ENCODE peak calls at places on chromosomes 13 and 19, in nine cellular contexts. N is CD4-positive, alpha-beta memory T cell; A is heart left ventricle; F is body of pancreas; H is astrocyte; Y is pancreas; D is GM23338; E is cardiac muscle cell; V is hepatocyte. U is an unnamed sample.

GRCh38 chr19:16207490-16208025 is 9.8 kb downstream of the AP1M1 start:
- DNase-seq in N (no peak), A (no peak), F (no peak), H (no peak), Y (no peak), D (no peak), E (no peak), V (no peak), U (no peak)

GRCh38 chr13:79360064-79360463 is 46.0 kb downstream of the RBM26 start:
- DNase-seq in N (no peak), A (no peak), F (no peak), H (no peak), Y (no peak), D (no peak), E (no peak), V (no peak), U (no peak)

GRCh38 chr19:9913237-9914000 is 22.9 kb downstream of the OLFM2 start:
- DNase-seq in N (no peak), A (no peak), F (peak; percentile 31), H (no peak), Y (no peak), D (no peak), E (peak; percentile 71), V (peak; percentile 67), U (no peak)

GRCh38 chr13:91108315-91108714 is 239.2 kb upstream of the MIR17HG start:
- DNase-seq in N (no peak), A (no peak), F (no peak), H (no peak), Y (no peak), D (no peak), E (no peak), V (no peak), U (no peak)

GRCh38 chr13:85650613-85651012 is 148.6 kb downstream of the SLITRK6 start:
- DNase-seq in N (no peak), A (no peak), F (no peak), H (no peak), Y (no peak), D (peak; percentile 70), E (no peak), V (no peak), U (no peak)

GRCh38 chr13:99981115-99982020 is at the start of gene ZIC2:
- DNase-seq in N (no peak), A (no peak), F (no peak), H (peak; percentile 30), Y (no peak), D (peak; percentile 86), E (peak; percentile 69), V (peak; percentile 51), U (no peak)

GRCh38 chr13:95924389-95924994 is 128.7 kb downstream of the UGGT2 start:
- DNase-seq in N (no peak), A (no peak), F (no peak), H (peak; percentile 92), Y (no peak), D (peak; percentile 5), E (peak; percentile 13), V (peak; percentile 47), U (no peak)

GRCh38 chr13:111908391-111908790 is 158.6 kb upstream of the SOX1 start:
- DNase-seq in N (no peak), A (no peak), F (no peak), H (no peak), Y (no peak), D (no peak), E (no peak), V (no peak), U (no peak)

GRCh38 chr19:30069535-30070197 is 127.6 kb downstream of the URI1 start:
- DNase-seq in N (no peak), A (no peak), F (no peak), H (no peak), Y (no peak), D (no peak), E (no peak), V (no peak), U (no peak)

GRCh38 chr19:43789029-43789428 is 8.3 kb upstream of the KCNN4 start:
- DNase-seq in N (no peak), A (no peak), F (no peak), H (peak; percentile 29), Y (no peak), D (peak; percentile 80), E (peak; percentile 73), V (peak; percentile 63), U (no peak)

GRCh38 chr19:47093841-47094240 is 19.7 kb downstream of the ZC3H4 start:
- DNase-seq in N (no peak), A (no peak), F (no peak), H (no peak), Y (no peak), D (no peak), E (peak; percentile 40), V (no peak), U (peak; percentile 67)

GRCh38 chr13:95608640-95609280 is 35.7 kb downstream of the DZIP1 start:
- DNase-seq in N (no peak), A (no peak), F (no peak), H (no peak), Y (no peak), D (no peak), E (peak; percentile 61), V (no peak), U (no peak)

GRCh38 chr19:49889687-49890348 is 6.9 kb downstream of the IL4I1 start:
- DNase-seq in N (peak; percentile 77), A (peak; percentile 75), F (peak; percentile 76), H (peak; percentile 44), Y (peak; percentile 38), D (peak; percentile 94), E (peak; percentile 77), V (peak; percentile 78), U (peak; percentile 82)

GRCh38 chr19:57027360-57027759 is 92.4 kb upstream of the USP29 start:
- DNase-seq in N (no peak), A (no peak), F (no peak), H (no peak), Y (no peak), D (no peak), E (no peak), V (no peak), U (no peak)

GRCh38 chr13:101640797-101641400 is 188.4 kb downstream of the ITGBL1 start:
- DNase-seq in N (no peak), A (no peak), F (no peak), H (peak; percentile 82), Y (no peak), D (no peak), E (no peak), V (no peak), U (no peak)

DNA sequence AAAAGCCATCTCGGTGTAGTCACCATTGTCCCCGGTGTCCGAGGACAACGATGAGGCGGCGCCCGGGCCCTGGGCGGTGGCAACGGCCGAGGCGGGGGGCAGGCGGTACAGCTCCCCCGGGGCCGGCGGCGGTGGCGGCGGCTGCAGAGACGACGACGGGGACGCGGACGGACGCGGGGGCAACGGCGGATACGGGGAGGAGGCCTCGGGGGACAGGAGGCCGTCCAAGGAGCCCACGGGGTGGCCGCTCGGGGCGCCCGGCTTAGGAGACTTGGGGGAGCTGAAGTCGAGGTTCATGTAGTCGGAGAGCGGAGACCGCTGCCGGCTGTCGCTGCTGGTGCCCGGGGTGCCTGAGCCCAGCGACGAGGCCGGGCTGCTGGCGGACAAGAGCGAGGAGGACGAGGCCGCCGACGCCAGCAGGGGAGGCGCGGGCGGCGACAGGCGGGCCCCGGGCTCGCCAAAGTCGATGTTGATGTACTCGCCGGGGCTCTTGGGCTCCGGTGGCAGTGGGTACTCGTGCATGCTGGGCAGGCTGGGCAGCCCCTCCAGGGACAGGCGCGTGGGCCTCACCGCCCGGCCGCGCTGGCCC is 3.5 kb downstream of the IRS2 start:
- DNase-seq in N (no peak), A (no peak), F (no peak), H (no peak), Y (no peak), D (no peak), E (no peak), V (no peak), U (no peak)
- H3K4me1 ChIP-seq in N (peaks cover 45% of the 10 kb centered on the region), A (peaks cover 58% of the 10 kb centered on the region), F (peaks cover 71% of the 10 kb centered on the region), H (peaks cover 35% of the 10 kb centered on the region), Y (peaks cover 24% of the 10 kb centered on the region), D (peaks cover 37% of the 10 kb centered on the region), E (peaks cover 13% of the 10 kb centered on the region), V (peaks cover 21% of the 10 kb centered on the region), U (peaks cover 37% of the 10 kb centered on the region)

DNA sequence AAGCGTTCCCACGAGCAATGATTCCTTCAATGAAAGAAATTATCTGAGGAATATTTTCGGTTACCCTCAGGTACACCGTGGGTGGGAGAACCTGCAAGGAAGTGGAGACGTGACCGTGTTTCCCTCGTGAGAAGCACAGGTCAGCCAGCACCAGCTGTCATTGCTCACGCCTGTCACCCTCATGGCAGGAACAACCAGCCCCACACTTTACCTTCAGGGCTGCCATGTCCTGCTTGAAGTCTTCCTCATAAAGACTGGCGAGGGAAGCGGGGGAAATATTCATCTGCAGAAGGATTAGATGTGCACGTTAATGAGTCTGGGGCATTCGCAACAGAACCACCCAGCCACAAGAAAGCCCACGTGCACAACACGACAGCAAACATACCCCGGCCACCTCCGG is 18.2 kb downstream of the CARS2 start:
- DNase-seq in N (no peak), A (no peak), F (no peak), H (no peak), Y (peak; percentile 6), D (no peak), E (no peak), V (no peak), U (no peak)
- H3K27ac ChIP-seq in N (no peak overlapping the region), A (no peak overlapping the region), F (no peak overlapping the region), H (no peak overlapping the region), Y (no peak overlapping the region), D (no peak overlapping the region), E (no peak overlapping the region), V (no peak overlapping the region), U (no peak overlapping the region)

DNA sequence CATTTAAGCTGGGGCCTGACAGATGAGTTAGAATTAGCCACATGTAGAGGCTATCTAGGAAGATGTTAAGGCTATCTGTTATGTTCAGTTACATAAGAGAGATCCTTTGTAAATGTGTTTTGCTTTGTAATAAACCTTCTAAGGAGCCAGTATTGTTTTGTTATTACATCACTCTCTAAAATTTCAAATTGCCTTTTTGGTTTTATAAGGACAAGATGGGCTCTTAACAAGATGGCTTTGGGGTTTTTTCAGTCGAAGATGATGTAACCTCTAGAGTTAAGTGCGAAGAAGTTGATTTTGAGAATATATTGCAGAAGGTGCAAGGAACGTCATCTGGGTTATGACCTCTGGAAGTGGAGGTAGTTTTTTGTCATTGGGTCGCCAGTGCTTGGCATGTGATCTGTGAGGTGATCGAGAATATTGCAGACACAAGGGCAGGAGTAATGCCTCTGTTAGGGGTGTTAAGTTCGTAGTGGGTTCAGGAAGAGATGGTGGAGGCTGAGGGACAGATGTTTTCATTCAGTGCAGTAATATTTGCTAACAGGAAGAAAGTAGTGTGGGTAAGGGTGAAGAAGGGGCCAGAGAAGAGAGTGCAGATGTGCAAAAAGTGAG is 12.7 kb downstream of the LSM14A start:
- DNase-seq in N (no peak), A (no peak), F (no peak), H (no peak), Y (no peak), D (no peak), E (no peak), V (no peak), U (no peak)
- H3K4me1 ChIP-seq in N (peaks cover 96% of the 10 kb centered on the region), A (peaks cover 86% of the 10 kb centered on the region), F (peaks cover 84% of the 10 kb centered on the region), H (peaks cover 17% of the 10 kb centered on the region), Y (peaks cover 37% of the 10 kb centered on the region), D (peaks cover 30% of the 10 kb centered on the region), E (peaks cover 25% of the 10 kb centered on the region), V (peaks cover 20% of the 10 kb centered on the region), U (peaks cover 62% of the 10 kb centered on the region)

DNA sequence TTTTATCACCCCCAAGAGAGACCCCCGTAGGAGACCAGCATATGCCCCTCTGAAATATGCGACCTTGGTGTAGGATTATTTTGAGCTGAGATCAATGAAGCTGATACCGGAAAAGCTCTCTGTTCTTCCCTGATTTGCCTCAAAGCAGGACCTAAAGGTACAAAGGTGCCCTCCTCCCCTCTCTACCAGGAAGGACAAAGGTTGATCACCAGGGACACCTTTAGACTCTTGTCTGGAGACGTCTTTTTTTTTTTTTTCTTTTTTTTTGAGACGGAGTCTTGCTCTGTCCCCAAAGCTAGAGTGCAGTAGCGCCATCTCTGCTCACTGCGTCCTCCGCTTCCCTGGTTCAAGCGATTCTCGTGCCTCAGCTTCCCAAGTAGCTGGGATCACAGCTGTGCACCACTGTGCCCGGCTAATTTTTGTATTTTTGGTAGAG is 792 bp upstream of the PEX11G start:
- DNase-seq in N (no peak), A (no peak), F (no peak), H (no peak), Y (no peak), D (peak; percentile 34), E (no peak), V (peak; percentile 60), U (no peak)
- H3K27ac ChIP-seq in N (no peak overlapping the region), A (no peak overlapping the region), F (peak overlapping the region; percentile 81), H (no peak overlapping the region), Y (peak overlapping the region; percentile 81), D (peak overlapping the region; percentile 97), E (peak overlapping the region; percentile 57), V (peak overlapping the region; percentile 90), U (peak overlapping the region; percentile 86)

U was measured in psoas muscle.